ENCODE peak calls at places on chromosome 22, in nine cellular contexts. F is stomach, C is adrenal gland, G is ovary, N is IMR-90, K is spleen, E is tibial nerve, L is uterus, Q is breast epithelium. J is an unnamed sample.

GRCh38 chr22:28911777-28912669 is 28.7 kb downstream of the ZNRF3 start:
- DNase-seq in L (no peak), G (no peak), E (no peak), F (no peak), N (peak; percentile 65), Q (no peak), K (no peak), C (no peak), J (no peak)

GRCh38 chr22:24982301-24983056 is 30.0 kb downstream of the KIAA1671 start:
- DNase-seq in K (no peak), Q (no peak), F (no peak), L (no peak), G (no peak), C (peak; percentile 62), N (no peak), E (no peak), J (no peak)

GRCh38 chr22:25406510-25407210 is 157.8 kb upstream of the GRK3 start:
- DNase-seq in K (no peak), L (no peak), G (no peak), Q (no peak), N (no peak), F (no peak), E (no peak), C (peak; percentile 45), J (no peak)

GRCh38 chr22:44248926-44249325 is 63.8 kb downstream of the SHISAL1 start:
- DNase-seq in E (no peak), F (peak; percentile 14), L (no peak), C (no peak), N (no peak), Q (peak; percentile 1), G (no peak), K (no peak), J (no peak)

GRCh38 chr22:33909075-33909458 is 11.2 kb downstream of the LARGE1 start:
- DNase-seq in N (peak; percentile 84), E (no peak), L (peak; percentile 48), F (no peak), G (peak; percentile 40), K (no peak), Q (no peak), C (peak; percentile 50), J (no peak)

GRCh38 chr22:42052765-42053164 is 17.8 kb downstream of the NAGA start:
- DNase-seq in C (no peak), L (no peak), K (no peak), N (no peak), F (no peak), Q (no peak), G (no peak), E (no peak), J (no peak)

GRCh38 chr22:29003975-29004646 is 57.5 kb downstream of the C22orf31 start:
- DNase-seq in N (no peak), E (no peak), K (no peak), L (no peak), C (peak; percentile 26), F (peak; percentile 55), Q (peak; percentile 34), G (no peak), J (peak; percentile 38)

GRCh38 chr22:42856179-42856864 is 751 bp downstream of the ARFGAP3 start:
- DNase-seq in K (peak; percentile 88), N (peak; percentile 22), E (peak; percentile 33), G (peak; percentile 57), F (peak; percentile 52), L (peak; percentile 47), C (peak; percentile 91), Q (peak; percentile 41), J (peak; percentile 75)

GRCh38 chr22:25081409-25081824 is 118.2 kb upstream of the CRYBB3 start:
- DNase-seq in N (peak; percentile 4), E (peak; percentile 36), Q (no peak), L (no peak), K (no peak), C (no peak), G (no peak), F (peak; percentile 57), J (peak; percentile 46)

GRCh38 chr22:33519140-33519973 is 400.9 kb downstream of the LARGE1 start:
- DNase-seq in Q (no peak), E (peak; percentile 76), K (no peak), F (no peak), N (peak; percentile 61), G (peak; percentile 36), L (peak; percentile 33), C (peak; percentile 67), J (peak; percentile 37)

GRCh38 chr22:20552913-20553401 is 45.5 kb downstream of the MED15 start:
- DNase-seq in N (peak; percentile 83), L (peak; percentile 28), C (no peak), Q (no peak), K (peak; percentile 74), E (no peak), F (no peak), G (no peak), J (peak; percentile 44)

GRCh38 chr22:20435436-20436308 is 2.0 kb downstream of the SCARF2 start:
- DNase-seq in E (no peak), F (no peak), N (no peak), Q (no peak), L (no peak), K (peak; percentile 47), G (no peak), C (no peak), J (no peak)

GRCh38 chr22:22428222-22429098 is 80.1 kb downstream of the ZNF280B start:
- DNase-seq in L (no peak), Q (no peak), F (no peak), C (no peak), E (no peak), G (no peak), K (no peak), N (no peak), J (no peak)

GRCh38 chr22:19520007-19520406 is 4.2 kb downstream of the CLDN5 start:
- DNase-seq in G (no peak), C (no peak), N (no peak), L (no peak), K (no peak), F (no peak), Q (no peak), E (no peak), J (no peak)

GRCh38 chr22:28791841-28792490 is 8.4 kb downstream of the XBP1 start:
- DNase-seq in N (peak; percentile 31), C (no peak), Q (no peak), F (no peak), K (no peak), L (no peak), G (no peak), E (no peak), J (no peak)

GRCh38 chr22:28829358-28830181 is 29.2 kb upstream of the XBP1 start:
- DNase-seq in G (peak; percentile 82), C (peak; percentile 79), K (peak; percentile 91), Q (peak; percentile 75), F (peak; percentile 86), E (peak; percentile 91), L (peak; percentile 78), N (peak; percentile 73), J (peak; percentile 91)

GRCh38 chr22:41598891-41599635 is 9.4 kb upstream of the PMM1 start:
- DNase-seq in F (no peak), L (no peak), Q (no peak), K (peak; percentile 11), G (no peak), E (no peak), C (no peak), N (no peak), J (no peak)

GRCh38 chr22:32474635-32475427 is at the start of gene FBXO7:
- DNase-seq in G (peak; percentile 94), E (peak; percentile 81), C (peak; percentile 91), K (peak; percentile 97), Q (peak; percentile 83), N (peak; percentile 90), L (peak; percentile 94), F (peak; percentile 93), J (peak; percentile 93)
- TF ChIP-seq POLR2A in G (peak; percentile 73), E (peak; percentile 65), C (peak; percentile 85), K (no peak), Q (peak; percentile 57), N (peak; percentile 86), L (peak; percentile 55), F (no peak), J (peak; percentile 88)

DNA sequence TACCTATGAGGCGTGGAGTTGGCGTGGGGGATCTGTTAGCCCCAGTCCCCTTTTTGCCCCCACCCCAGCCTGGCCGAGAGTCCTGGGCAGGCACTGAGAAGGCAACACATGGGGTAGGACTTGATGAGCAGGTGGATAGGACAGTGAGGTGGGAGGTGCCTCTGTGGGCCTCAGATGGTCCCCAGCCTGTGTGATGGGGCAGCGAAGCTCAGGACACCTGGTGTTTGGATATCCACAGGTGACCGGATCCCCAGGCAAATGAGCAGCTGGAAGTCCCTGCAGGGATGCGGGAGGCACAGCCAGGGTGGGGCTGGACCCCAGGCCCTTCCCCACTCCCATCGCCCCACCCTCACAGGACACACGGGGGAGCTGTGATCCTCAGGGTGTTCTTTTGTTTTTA is 9.7 kb downstream of the FBLN1 start:
- DNase-seq in F (no peak), C (no peak), G (no peak), E (no peak), Q (no peak), K (no peak), L (no peak), N (no peak), J (no peak)
- H3K4me1 ChIP-seq in F (peaks cover 21% of the 10 kb centered on the region), C (no peaks in the 10 kb centered on the region), G (peaks cover 21% of the 10 kb centered on the region), E (peaks cover 6% of the 10 kb centered on the region), Q (peaks cover 4% of the 10 kb centered on the region), K (no peaks in the 10 kb centered on the region), L (peaks cover 8% of the 10 kb centered on the region), N (peaks cover 37% of the 10 kb centered on the region), J (peaks cover 8% of the 10 kb centered on the region)

DNA sequence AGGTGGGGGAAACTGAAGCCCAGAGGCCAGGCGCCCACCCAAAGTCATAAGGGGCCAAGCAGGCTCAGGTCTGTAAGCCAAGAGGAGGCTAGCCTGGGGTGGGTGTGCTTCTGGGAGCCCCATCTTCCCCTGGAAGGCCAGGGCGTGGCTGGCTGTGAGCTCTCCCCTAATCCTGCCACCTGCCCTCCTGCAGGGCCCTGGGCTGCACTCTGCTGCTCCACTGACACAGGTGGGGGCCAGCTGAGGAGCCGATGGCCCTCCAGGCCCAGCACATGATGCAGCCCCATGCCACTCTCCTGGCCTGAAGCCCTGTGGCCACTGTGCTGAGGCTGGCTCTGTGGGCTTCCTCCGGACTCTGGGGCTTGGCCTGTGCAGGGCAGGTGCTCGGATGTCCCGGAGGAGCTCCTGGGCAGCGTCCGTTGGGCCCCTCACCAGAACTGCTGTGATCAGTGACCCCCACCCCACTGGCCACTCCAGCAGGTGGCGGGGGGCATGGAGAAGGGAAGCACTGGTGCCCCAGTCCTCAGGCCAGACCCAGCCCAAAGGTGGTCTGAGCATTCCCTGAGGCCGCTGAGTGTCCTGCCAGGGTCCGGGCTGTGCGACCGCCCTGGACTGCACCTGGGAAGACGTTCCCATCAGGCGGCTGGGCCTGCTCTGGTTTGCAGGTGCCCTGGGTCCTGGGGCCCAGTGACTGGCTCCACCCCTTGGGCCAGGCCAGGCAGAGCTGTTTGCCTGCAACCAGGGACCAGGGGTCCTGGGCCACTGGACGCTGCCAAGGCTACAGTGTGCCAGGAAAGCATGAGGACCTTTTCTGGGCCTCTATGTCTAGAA is 8.5 kb downstream of the PIM3 start:
- DNase-seq in C (peak; percentile 30), K (peak; percentile 82), N (no peak), Q (peak; percentile 18), L (peak; percentile 28), G (peak; percentile 44), F (peak; percentile 27), E (no peak), J (peak; percentile 28)
- TF ChIP-seq POLR2A in C (no peak), K (no peak), N (no peak), Q (no peak), L (no peak), G (no peak), F (no peak), E (no peak), J (no peak)

DNA sequence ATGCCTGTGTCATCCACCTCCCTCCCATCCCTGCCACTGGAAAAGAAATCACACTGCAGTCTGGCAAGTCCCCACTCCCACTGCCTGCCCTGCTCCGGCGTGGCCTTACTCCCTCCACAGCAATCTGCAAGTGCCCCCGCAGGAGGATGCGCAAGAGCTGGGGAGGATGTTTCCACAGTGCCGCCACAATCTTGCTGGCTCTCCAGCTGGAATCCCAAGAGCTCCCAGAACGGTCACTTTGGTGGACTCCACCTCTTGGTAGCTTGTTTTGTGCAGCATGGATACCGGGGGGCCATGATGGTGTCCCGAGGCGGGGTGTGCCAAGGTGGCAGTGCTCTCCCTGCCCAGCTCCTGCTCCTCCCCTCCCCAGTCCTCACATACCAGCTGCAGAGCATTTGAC is 76.3 kb downstream of the MICAL3 start:
- DNase-seq in K (no peak), E (no peak), F (peak; percentile 17), L (no peak), G (no peak), C (no peak), Q (no peak), N (no peak), J (no peak)
- H3K4me1 ChIP-seq in K (peaks cover 34% of the 10 kb centered on the region), E (peaks cover 14% of the 10 kb centered on the region), F (peaks cover 43% of the 10 kb centered on the region), L (no peaks in the 10 kb centered on the region), G (peaks cover 30% of the 10 kb centered on the region), C (peaks cover 48% of the 10 kb centered on the region), Q (peaks cover 5% of the 10 kb centered on the region), N (peaks cover 17% of the 10 kb centered on the region), J (peaks cover 54% of the 10 kb centered on the region)

J was measured in body of pancreas.